ENCODE peak calls at places on chromosomes 3 and 15, in four cellular contexts. M is upper lobe of left lung, T is progenitor cell of endocrine pancreas, Q is WTC11. V is an unnamed sample.

GRCh38 chr3:158221426-158221825 is 111.5 kb downstream of the RSRC1 start:
- DNase-seq in M (no peak), T (no peak), Q (no peak), V (no peak)

GRCh38 chr3:113685124-113685523 is 11.3 kb downstream of the USF3 start:
- DNase-seq in M (no peak), T (no peak), Q (no peak), V (no peak)

GRCh38 chr3:147218976-147219375 is 187.4 kb downstream of the ZIC4 start:
- DNase-seq in M (no peak), T (no peak), Q (no peak), V (no peak)

GRCh38 chr3:16568532-16568931 is 36.7 kb downstream of the DAZL start:
- DNase-seq in M (no peak), T (no peak), Q (no peak), V (no peak)

GRCh38 chr3:55191911-55192787 is 264.3 kb upstream of the LRTM1 start:
- DNase-seq in M (no peak), T (no peak), Q (no peak), V (no peak)

GRCh38 chr15:96066126-96066525 is 264.4 kb upstream of the NR2F2 start:
- DNase-seq in M (no peak), T (no peak), Q (no peak), V (no peak)

GRCh38 chr3:175777495-175777894 is 918.4 kb downstream of the NAALADL2 start:
- DNase-seq in M (no peak), T (no peak), Q (no peak), V (no peak)

GRCh38 chr3:113270096-113270495 is 58.7 kb downstream of the BOC start:
- DNase-seq in M (no peak), T (no peak), Q (no peak), V (no peak)

GRCh38 chr15:29924750-29925149 is 102.5 kb upstream of the TJP1 start:
- DNase-seq in M (no peak), T (peak), Q (peak), V (peak)

GRCh38 chr3:167908745-167909442 is 173.4 kb downstream of the SERPINI1 start:
- DNase-seq in M (no peak), T (no peak), Q (no peak), V (no peak)

GRCh38 chr15:90892498-90893174 is 8.3 kb downstream of the FES start:
- DNase-seq in M (no peak), T (no peak), Q (no peak), V (no peak)

GRCh38 chr3:120101624-120102023 is 7.4 kb upstream of the GSK3B start:
- DNase-seq in M (no peak), T (no peak), Q (no peak), V (no peak)

GRCh38 chr3:120100711-120101110 is 6.5 kb upstream of the GSK3B start:
- DNase-seq in M (no peak), T (no peak), Q (no peak), V (no peak)

GRCh38 chr3:120095226-120096165 is 1.2 kb upstream of the GSK3B start:
- DNase-seq in M (peak), T (peak), Q (peak), V (peak)

GRCh38 chr3:120102232-120102631 is 8.0 kb upstream of the GSK3B start:
- DNase-seq in M (no peak), T (no peak), Q (no peak), V (no peak)

DNA sequence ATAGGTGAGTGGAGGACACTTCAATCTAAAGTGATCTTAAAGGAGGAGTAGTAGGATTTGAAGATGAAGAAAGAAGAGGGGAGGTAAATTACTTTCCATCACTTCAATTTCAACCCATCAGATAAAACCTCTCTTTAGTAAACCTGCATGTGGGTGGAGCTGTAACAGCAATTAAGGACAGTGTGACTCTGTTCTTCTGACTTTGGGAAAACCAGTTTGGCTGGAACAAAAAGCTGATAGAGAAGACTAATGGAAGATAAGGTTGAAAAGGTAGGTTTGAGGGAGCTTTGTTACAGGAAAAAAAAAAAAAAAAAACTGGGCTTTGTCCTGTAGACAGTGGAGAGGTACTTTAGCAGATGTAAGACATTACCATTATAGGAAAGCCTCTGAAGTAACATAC is 4.5 kb upstream of the GSK3B start:
- DNase-seq in M (no peak), T (no peak), Q (no peak), V (no peak)
- TF ChIP-seq CTCF in M (no peak), T (no peak), Q (no peak), V (no peak)

DNA sequence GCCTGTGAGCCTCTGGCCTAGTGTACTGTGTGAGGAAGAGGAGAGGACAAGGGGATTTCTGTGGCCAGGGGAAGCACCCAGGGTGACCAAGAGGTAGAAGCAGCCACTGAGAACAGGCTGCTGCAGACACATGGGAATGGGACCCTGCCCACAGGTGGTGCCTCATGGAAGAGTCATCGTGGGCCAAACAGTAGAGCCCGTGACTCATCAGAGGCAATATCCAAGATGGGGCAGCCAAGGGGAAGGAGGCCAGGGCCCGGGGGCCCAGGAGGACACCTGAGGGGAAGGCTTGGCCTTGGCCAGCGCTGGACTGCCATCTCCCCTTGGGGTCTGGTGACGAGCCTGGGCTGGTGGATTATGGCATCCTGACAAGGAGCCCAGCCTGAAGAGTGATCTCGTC is 275.0 kb upstream of the LYSMD4 start:
- DNase-seq in M (no peak), T (no peak), Q (no peak), V (no peak)
- TF ChIP-seq CTCF in M (no peak), T (no peak), Q (no peak), V (no peak)

GRCh38 chr3:133865136-133865855 is 30.4 kb downstream of the RAB6B start:
- DNase-seq in M (no peak), T (no peak), Q (no peak), V (no peak)
- TF ChIP-seq CTCF in M (no peak), T (no peak), Q (no peak), V (no peak)

DNA sequence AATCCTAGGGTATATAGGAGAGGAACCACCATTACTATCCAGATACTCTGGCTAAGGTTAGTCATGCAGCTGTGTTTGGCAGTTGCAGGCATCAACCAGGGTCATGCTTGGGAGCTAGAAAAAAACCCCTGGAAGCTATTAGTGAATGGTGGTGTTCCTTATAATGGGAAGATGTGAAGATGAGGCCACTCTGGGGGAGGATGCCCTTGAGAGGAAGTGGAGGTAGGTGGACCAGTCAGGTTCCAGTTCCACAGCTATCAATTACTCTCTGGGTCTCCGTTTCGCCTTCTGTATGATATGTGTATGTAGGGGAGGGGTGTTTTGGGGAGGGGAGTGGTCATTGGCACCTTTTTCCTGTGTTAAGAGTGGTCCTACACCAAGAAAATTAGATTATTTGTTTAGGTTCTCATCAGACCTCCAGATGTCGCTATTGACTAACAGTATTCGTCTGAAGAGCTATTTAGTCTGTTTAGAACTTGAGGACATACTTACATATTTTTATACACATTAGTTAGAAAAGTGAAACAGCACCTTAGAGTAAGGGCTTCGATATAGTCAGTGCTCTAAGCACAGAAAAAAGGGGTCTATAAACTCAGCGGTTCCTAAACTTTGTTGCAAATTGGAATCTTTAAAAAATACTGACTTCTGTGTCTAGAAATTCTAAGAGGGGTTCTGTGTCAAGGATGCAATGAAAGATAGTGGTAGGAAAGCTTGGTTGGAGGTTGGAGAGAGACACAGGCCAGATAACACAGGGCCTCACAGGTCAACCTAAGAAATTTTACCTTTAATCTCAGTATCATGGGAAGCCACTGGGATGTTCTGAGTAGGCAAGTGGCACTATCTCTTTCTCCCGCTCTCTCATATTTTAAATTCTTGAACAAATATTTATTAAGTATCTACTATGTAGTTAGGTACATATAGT is 9.1 kb upstream of the HPS3 start:
- DNase-seq in M (no peak), T (no peak), Q (no peak), V (no peak)
- TF ChIP-seq CTCF in M (peak), T (peak), Q (peak), V (peak)

DNA sequence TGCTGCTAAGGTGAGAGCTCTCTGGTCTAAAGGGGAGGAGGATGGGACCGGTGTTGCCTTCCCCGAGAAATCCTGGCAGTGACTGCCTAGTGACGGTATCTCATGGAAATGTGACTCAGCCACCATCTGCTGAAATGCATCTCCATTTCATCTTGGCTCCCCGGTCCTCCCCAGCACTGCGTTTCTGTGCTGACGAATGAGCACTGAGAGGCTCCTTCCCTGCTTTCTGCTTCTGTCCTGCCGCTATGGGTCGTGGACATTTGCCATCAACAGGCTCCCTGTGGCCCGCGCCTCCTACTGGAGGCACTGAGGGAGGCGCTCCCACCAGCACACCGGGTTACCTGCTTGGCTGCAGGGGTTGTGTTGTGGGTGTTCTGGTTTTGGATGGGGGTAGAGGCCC is 13.5 kb upstream of the SEC13 start:
- DNase-seq in M (no peak), T (no peak), Q (peak), V (no peak)
- TF ChIP-seq CTCF in M (no peak), T (peak), Q (no peak), V (peak)

GRCh38 chr3:131036200-131036816 is 9.6 kb downstream of the NEK11 start:
- DNase-seq in M (no peak), T (no peak), Q (no peak), V (no peak)
- TF ChIP-seq CTCF in M (no peak), T (no peak), Q (no peak), V (no peak)